ENCODE peak calls at places on chromosomes 11 and 22, in four cellular contexts. L, P, O and E are unnamed samples. For H3K4me1, the result is how much of the 10 kb centered on the place peaks cover.

GRCh38 chr11:92658733-92659132 is 310.7 kb upstream of the MTNR1B start:
- DNase-seq in L (no peak), P (no peak), O (no peak), E (no peak)

GRCh38 chr11:91310085-91310484 is 914.5 kb upstream of the FAT3 start:
- DNase-seq in L (no peak), P (no peak), O (no peak), E (no peak)

GRCh38 chr11:122852071-122852831 is 14.0 kb downstream of the CRTAM start:
- DNase-seq in L (no peak), P (no peak), O (no peak), E (no peak)

GRCh38 chr11:123616505-123617198 is 37.8 kb downstream of the SCN3B start:
- DNase-seq in L (no peak), P (no peak), O (peak), E (no peak)

GRCh38 chr11:69002101-69002742 is 10.8 kb downstream of the MRGPRF start:
- DNase-seq in L (no peak), P (no peak), O (no peak), E (no peak)

GRCh38 chr11:64275031-64275800 is 9.2 kb downstream of the BAD start:
- DNase-seq in L (peak), P (no peak), O (no peak), E (no peak)

GRCh38 chr22:46256358-46256958 is 6.4 kb upstream of the CDPF1 start:
- DNase-seq in L (no peak), P (no peak), O (no peak), E (no peak)

GRCh38 chr11:91081440-91082088 is 858.7 kb upstream of the CHORDC1 start:
- DNase-seq in L (no peak), P (no peak), O (peak), E (no peak)

GRCh38 chr22:28246392-28246791 is 327.3 kb upstream of the PITPNB start:
- DNase-seq in L (no peak), P (no peak), O (no peak), E (no peak)

GRCh38 chr22:24994070-24994763 is 41.7 kb downstream of the KIAA1671 start:
- DNase-seq in L (peak), P (peak), O (no peak), E (no peak)

GRCh38 chr11:76186776-76187279 is 19.5 kb downstream of the WNT11 start:
- DNase-seq in L (no peak), P (peak), O (no peak), E (no peak)

GRCh38 chr11:123509737-123510578 is 79.9 kb downstream of the GRAMD1B start:
- DNase-seq in L (no peak), P (no peak), O (no peak), E (no peak)

GRCh38 chr11:1196516-1197391 is 26.1 kb upstream of the MUC5B start:
- DNase-seq in L (no peak), P (peak), O (peak), E (no peak)

GRCh38 chr11:90229791-90230190 is 6.9 kb upstream of the CHORDC1 start:
- DNase-seq in L (no peak), P (no peak), O (no peak), E (no peak)

GRCh38 chr11:63961608-63962412 is 12.6 kb upstream of the COX8A start:
- DNase-seq in L (no peak), P (peak), O (no peak), E (no peak)

GRCh38 chr11:118087933-118088332 is 1.2 kb upstream of the SMIM35 start:
- DNase-seq in L (no peak), P (no peak), O (no peak), E (no peak)

GRCh38 chr11:68551223-68551622 is 90.7 kb downstream of the PPP6R3 start:
- DNase-seq in L (no peak), P (no peak), O (no peak), E (no peak)

GRCh38 chr11:79421820-79422219 is 19.0 kb downstream of the TENM4 start:
- DNase-seq in L (no peak), P (no peak), O (no peak), E (no peak)

GRCh38 chr11:316891-317291 is 3.1 kb downstream of the IFITM1 start:
- DNase-seq in L (no peak), P (no peak), O (no peak), E (peak)

GRCh38 chr22:23516304-23516703 is 63.8 kb downstream of the IGLL1 start:
- DNase-seq in L (no peak), P (no peak), O (no peak), E (no peak)

GRCh38 chr11:65556470-65557279 is 1.5 kb downstream of the LTBP3 start:
- DNase-seq in L (no peak), P (no peak), O (no peak), E (no peak)

GRCh38 chr11:130209944-130210854 is 50.6 kb downstream of the ST14 start:
- DNase-seq in L (no peak), P (peak), O (no peak), E (no peak)

DNA sequence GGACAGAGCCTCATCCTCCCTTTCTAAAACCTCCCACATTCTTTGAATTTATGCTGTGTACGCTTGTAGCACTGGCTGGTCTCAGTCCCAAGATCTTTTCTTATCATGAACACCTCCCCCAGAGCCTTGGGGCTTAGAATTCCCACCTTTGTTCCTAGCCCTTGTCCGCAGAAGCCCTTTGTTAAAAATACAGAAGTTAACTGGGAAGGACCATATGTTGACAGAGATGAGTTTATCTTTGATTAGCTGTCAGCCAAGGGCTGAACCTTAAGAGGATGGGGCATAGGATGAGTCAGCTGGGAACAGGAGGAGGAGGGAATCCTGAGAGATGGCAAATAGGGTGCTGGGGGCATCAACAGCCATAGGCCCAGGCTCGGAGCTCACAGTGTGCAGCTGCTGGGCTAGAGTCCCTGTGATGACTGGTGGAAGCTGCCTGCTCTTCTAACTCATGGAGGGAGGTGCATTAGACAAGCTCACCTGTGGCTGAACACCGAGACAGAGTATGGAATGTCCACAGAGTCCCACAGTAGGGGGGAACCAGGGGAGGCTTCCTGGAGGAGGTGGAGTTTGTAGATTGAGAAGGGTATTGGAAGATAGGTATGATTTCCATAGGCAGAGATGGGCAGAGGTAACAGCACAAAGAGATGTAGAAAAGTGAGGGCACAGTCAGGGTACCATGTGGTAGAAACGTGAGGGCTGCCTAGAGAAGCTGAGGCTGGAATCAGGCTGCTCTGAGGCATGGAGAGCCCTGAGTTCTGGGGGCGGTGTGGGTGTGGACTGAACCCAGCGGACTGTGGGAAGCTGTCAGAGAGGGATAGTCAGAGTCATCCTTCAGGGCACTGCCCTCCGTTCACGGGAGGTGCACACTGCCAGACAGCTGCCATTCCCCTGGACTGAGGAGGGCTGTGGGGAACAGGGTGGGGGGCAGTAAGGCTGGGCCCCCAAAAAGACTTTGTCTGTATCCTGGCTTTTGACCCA is 9.9 kb downstream of the MICAL2 start:
- DNase-seq in L (no peak), P (no peak), O (no peak), E (no peak)
- H3K4me1 ChIP-seq in L (under half), P (half or more), O (under half), E (under half)

DNA sequence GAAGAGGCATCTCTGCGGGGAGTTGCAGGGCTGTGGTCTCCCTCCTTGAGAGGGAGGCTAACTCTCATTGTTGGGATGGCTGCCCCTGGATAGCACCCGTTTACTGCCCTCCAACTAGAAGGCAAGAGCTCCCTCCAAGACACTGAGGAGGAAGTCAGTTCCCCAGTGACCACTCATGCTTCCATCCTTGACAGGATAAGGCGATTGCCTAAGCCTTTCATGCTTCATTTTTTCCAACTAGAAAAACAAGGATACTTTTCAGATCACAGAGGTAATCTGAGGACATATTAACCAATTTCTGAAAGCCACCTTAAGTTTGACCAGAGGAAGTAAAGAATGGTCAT is 186.6 kb downstream of the MAML2 start:
- DNase-seq in L (no peak), P (no peak), O (no peak), E (no peak)
- H3K4me1 ChIP-seq in L (under half), P (under half), O (under half), E (under half)

GRCh38 chr11:61750631-61751273 is 1.7 kb upstream of the MYRF start:
- DNase-seq in L (no peak), P (no peak), O (no peak), E (no peak)

GRCh38 chr11:61751384-61751783 is 1.1 kb upstream of the MYRF start:
- DNase-seq in L (no peak), P (no peak), O (no peak), E (no peak)

GRCh38 chr11:61752925-61753551 is 602 bp downstream of the MYRF start:
- DNase-seq in L (no peak), P (no peak), O (no peak), E (no peak)

GRCh38 chr11:61753672-61754071 is 1.2 kb downstream of the MYRF start:
- DNase-seq in L (no peak), P (no peak), O (no peak), E (no peak)

GRCh38 chr11:61752117-61752924 is at the start of gene MYRF:
- DNase-seq in L (no peak), P (peak), O (peak), E (peak)
- H3K4me1 ChIP-seq in L (under half), P (under half), O (under half), E (under half)

GRCh38 chr11:66863428-66864125 is 6.7 kb downstream of the LRFN4 start:
- DNase-seq in L (peak), P (no peak), O (no peak), E (no peak)

GRCh38 chr11:66864172-66864901 is 7.5 kb downstream of the LRFN4 start:
- DNase-seq in L (peak), P (no peak), O (no peak), E (no peak)

GRCh38 chr11:66866007-66866406 is 9.1 kb downstream of the LRFN4 start:
- DNase-seq in L (no peak), P (no peak), O (no peak), E (no peak)

GRCh38 chr11:66866420-66867010 is 9.7 kb downstream of the LRFN4 start:
- DNase-seq in L (no peak), P (no peak), O (no peak), E (no peak)

DNA sequence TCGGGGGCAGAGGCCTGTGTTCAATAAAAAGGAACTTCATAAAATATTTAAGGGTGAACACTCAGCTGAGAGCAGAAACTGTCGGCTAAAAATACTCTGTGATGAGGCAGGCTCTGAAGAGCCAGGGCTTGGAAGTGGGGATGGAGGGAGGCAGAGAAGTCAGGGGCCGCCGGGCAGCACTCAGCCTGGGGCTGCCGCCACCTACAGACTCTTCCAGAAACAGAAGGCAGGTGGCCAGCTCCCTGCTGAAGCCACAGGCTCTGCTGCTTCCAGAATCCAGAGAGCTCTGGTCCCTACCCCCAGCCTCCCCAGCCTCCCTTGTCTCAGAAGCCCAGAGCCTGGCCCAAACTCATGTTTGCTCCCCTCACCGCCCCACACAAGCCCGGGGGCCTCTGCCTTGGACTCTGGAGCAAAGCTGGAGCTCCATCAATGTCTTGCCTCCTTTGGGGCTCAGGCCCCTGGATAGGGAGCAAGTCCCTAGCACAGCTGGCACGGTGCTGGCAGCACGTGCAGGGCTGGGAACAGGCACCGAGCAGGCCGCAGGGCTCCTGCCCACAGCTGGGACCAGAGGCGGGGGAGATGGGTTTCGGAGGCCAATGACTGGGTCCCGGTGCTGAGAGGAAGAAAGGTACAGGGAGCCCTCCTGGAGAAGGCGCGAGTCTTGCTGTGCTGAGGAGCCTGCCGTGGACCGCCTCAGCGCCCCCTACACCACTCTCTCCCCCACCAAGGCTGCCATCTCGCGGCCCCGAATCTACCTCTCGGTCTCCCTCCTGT is 8.2 kb downstream of the LRFN4 start:
- DNase-seq in L (no peak), P (no peak), O (no peak), E (no peak)
- H3K4me1 ChIP-seq in L (under half), P (under half), O (under half), E (under half)

GRCh38 chr22:32721328-32722180 is 80.0 kb upstream of the TIMP3 start:
- DNase-seq in L (no peak), P (no peak), O (no peak), E (no peak)
- H3K4me1 ChIP-seq in L (under half), P (under half), O (under half), E (under half)

GRCh38 chr11:134450186-134450585 is 38.1 kb upstream of the B3GAT1 start:
- DNase-seq in L (no peak), P (no peak), O (no peak), E (no peak)

GRCh38 chr11:134452849-134453177 is 40.8 kb upstream of the B3GAT1 start:
- DNase-seq in L (no peak), P (no peak), O (no peak), E (no peak)

GRCh38 chr11:134453441-134453840 is 41.4 kb upstream of the B3GAT1 start:
- DNase-seq in L (no peak), P (no peak), O (no peak), E (no peak)

GRCh38 chr11:134452026-134452848 is 40.2 kb upstream of the B3GAT1 start:
- DNase-seq in L (no peak), P (no peak), O (no peak), E (no peak)

DNA sequence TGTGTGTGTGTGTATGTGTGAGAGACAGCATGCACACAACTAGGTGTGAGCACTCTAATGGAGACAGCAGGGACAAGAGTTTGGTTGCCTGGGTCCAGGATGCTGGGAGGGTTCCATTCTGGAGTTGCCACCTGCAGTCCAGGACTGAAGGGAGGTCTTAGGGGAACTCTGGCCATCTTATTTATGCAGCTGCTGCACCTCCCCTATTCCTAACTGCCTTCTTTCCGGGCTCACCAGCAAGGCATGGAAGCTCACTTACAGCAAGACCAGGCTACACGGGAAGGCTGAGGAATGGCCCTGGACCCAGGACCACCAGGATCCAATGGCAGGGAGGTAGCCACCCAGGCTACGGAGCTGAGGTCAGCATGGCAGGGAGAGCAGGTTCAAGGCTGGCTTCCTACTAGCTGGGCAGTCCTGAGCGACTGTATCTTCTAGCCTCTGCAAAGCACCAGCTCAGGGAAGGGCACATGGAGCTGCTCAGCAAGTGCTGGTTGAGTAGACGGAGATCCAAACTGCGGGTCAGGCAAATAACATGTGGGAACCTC is 42.2 kb upstream of the B3GAT1 start:
- DNase-seq in L (no peak), P (no peak), O (no peak), E (no peak)
- H3K4me1 ChIP-seq in L (under half), P (under half), O (under half), E (under half)